ENCODE peak calls at places on chromosomes 1 and 21, in five cellular contexts. C is uterus; H is IMR-90; G is CD4-positive, CD25-positive, alpha-beta regulatory T cell; I is upper lobe of right lung. D is an unnamed sample. For H3K4me1 and H3K9me3, the result is how much of the 10 kb centered on the place peaks cover.

GRCh38 chr1:1179339-1179982 is 5.8 kb downstream of the TTLL10 start:
- DNase-seq in C (no peak), H (no peak), G (no peak), I (no peak), D (no peak)

GRCh38 chr1:3094863-3095780 is 26.1 kb downstream of the PRDM16 start:
- DNase-seq in C (no peak), H (no peak), G (no peak), I (no peak), D (no peak)

GRCh38 chr1:172719694-172720138 is 60.8 kb downstream of the FASLG start:
- DNase-seq in C (no peak), H (peak), G (no peak), I (no peak), D (no peak)

GRCh38 chr1:59522925-59523505 is 226.1 kb downstream of the FGGY start:
- DNase-seq in C (no peak), H (no peak), G (no peak), I (no peak), D (no peak)

GRCh38 chr1:168065511-168065910 is 71.2 kb downstream of the GPR161 start:
- DNase-seq in C (no peak), H (no peak), G (no peak), I (no peak), D (no peak)

GRCh38 chr21:29218749-29219148 is 80.0 kb upstream of the BACH1 start:
- DNase-seq in C (no peak), H (no peak), G (no peak), I (no peak), D (no peak)

GRCh38 chr1:83516369-83516768 is 482.6 kb downstream of the TTLL7 start:
- DNase-seq in C (no peak), H (no peak), G (no peak), I (no peak), D (no peak)

GRCh38 chr1:226568077-226568831 is 19.7 kb downstream of the STUM start:
- DNase-seq in C (peak), H (no peak), G (no peak), I (peak), D (no peak)

GRCh38 chr1:167114725-167115124 is 20.9 kb downstream of the STYXL2 start:
- DNase-seq in C (no peak), H (no peak), G (no peak), I (no peak), D (no peak)

GRCh38 chr1:226723640-226724532 is 15.2 kb downstream of the ITPKB start:
- DNase-seq in C (peak), H (peak), G (no peak), I (no peak), D (no peak)

GRCh38 chr1:208081972-208082371 is 162.2 kb downstream of the PLXNA2 start:
- DNase-seq in C (no peak), H (no peak), G (no peak), I (no peak), D (no peak)

GRCh38 chr1:201631037-201631436 is 92.1 kb downstream of the NAV1 start:
- DNase-seq in C (no peak), H (no peak), G (no peak), I (no peak), D (no peak)

GRCh38 chr1:207335695-207336363 is 14.4 kb downstream of the CD55 start:
- DNase-seq in C (no peak), H (no peak), G (no peak), I (no peak), D (no peak)

GRCh38 chr1:55943012-55943411 is 636.4 kb downstream of the PLPP3 start:
- DNase-seq in C (no peak), H (no peak), G (no peak), I (no peak), D (no peak)

GRCh38 chr1:214241060-214241459 is 39.9 kb upstream of the SMYD2 start:
- DNase-seq in C (no peak), H (peak), G (no peak), I (no peak), D (no peak)

GRCh38 chr21:45348591-45349327 is 56.2 kb upstream of the COL18A1 start:
- DNase-seq in C (no peak), H (no peak), G (no peak), I (no peak), D (no peak)

GRCh38 chr1:12184008-12184681 is 17.4 kb downstream of the TNFRSF1B start:
- DNase-seq in C (peak), H (peak), G (no peak), I (peak), D (no peak)

GRCh38 chr1:59595774-59596173 is 219.0 kb upstream of the HOOK1 start:
- DNase-seq in C (no peak), H (peak), G (no peak), I (no peak), D (no peak)

GRCh38 chr1:183025782-183026774 is 2.9 kb downstream of the LAMC1 start:
- DNase-seq in C (no peak), H (peak), G (no peak), I (no peak), D (no peak)

GRCh38 chr1:176241385-176242015 is 34.4 kb upstream of the COP1 start:
- DNase-seq in C (no peak), H (peak), G (no peak), I (no peak), D (no peak)

GRCh38 chr1:58870298-58870676 is 86.4 kb upstream of the JUN start:
- DNase-seq in C (no peak), H (no peak), G (no peak), I (no peak), D (no peak)

GRCh38 chr1:168504064-168504837 is 39.5 kb downstream of the XCL2 start:
- DNase-seq in C (no peak), H (peak), G (no peak), I (peak), D (no peak)

GRCh38 chr21:42969193-42969600 is 5.2 kb upstream of the PKNOX1 start:
- DNase-seq in C (no peak), H (no peak), G (no peak), I (no peak), D (no peak)

GRCh38 chr21:36596174-36596573 is 102.7 kb upstream of the SIM2 start:
- DNase-seq in C (no peak), H (no peak), G (no peak), I (no peak), D (no peak)

GRCh38 chr1:41953291-41953690 is 34.6 kb upstream of the HIVEP3 start:
- DNase-seq in C (no peak), H (no peak), G (no peak), I (no peak), D (no peak)

GRCh38 chr1:168833801-168834224 is 104.8 kb upstream of the DPT start:
- DNase-seq in C (no peak), H (no peak), G (no peak), I (no peak), D (no peak)

GRCh38 chr1:179104851-179105250 is 23.0 kb downstream of the TOR3A start:
- DNase-seq in C (no peak), H (no peak), G (no peak), I (no peak), D (no peak)

GRCh38 chr1:47548188-47548587 is 110.3 kb downstream of the FOXD2 start:
- DNase-seq in C (no peak), H (no peak), G (no peak), I (no peak), D (no peak)

GRCh38 chr1:33097762-33098161 is 16.8 kb downstream of the AZIN2 start:
- DNase-seq in C (no peak), H (no peak), G (no peak), I (no peak), D (no peak)

GRCh38 chr1:156135930-156136871 is 17.2 kb upstream of the SEMA4A start:
- DNase-seq in C (no peak), H (no peak), G (no peak), I (no peak), D (no peak)

GRCh38 chr1:63621075-63621474 is 27.9 kb downstream of the PGM1 start:
- DNase-seq in C (no peak), H (no peak), G (no peak), I (no peak), D (no peak)

GRCh38 chr1:184943998-184944397 is 30.3 kb downstream of the NIBAN1 start:
- DNase-seq in C (no peak), H (no peak), G (no peak), I (no peak), D (no peak)

GRCh38 chr1:54324750-54325704 is 81.2 kb downstream of the SSBP3 start:
- DNase-seq in C (peak), H (peak), G (no peak), I (no peak), D (no peak)

GRCh38 chr1:54327386-54328116 is 78.6 kb downstream of the SSBP3 start:
- DNase-seq in C (no peak), H (peak), G (no peak), I (no peak), D (no peak)

GRCh38 chr1:54325705-54326461 is 80.3 kb downstream of the SSBP3 start:
- DNase-seq in C (no peak), H (no peak), G (no peak), I (no peak), D (no peak)

GRCh38 chr1:54328117-54328636 is 78.0 kb downstream of the SSBP3 start:
- DNase-seq in C (peak), H (peak), G (no peak), I (no peak), D (no peak)

DNA sequence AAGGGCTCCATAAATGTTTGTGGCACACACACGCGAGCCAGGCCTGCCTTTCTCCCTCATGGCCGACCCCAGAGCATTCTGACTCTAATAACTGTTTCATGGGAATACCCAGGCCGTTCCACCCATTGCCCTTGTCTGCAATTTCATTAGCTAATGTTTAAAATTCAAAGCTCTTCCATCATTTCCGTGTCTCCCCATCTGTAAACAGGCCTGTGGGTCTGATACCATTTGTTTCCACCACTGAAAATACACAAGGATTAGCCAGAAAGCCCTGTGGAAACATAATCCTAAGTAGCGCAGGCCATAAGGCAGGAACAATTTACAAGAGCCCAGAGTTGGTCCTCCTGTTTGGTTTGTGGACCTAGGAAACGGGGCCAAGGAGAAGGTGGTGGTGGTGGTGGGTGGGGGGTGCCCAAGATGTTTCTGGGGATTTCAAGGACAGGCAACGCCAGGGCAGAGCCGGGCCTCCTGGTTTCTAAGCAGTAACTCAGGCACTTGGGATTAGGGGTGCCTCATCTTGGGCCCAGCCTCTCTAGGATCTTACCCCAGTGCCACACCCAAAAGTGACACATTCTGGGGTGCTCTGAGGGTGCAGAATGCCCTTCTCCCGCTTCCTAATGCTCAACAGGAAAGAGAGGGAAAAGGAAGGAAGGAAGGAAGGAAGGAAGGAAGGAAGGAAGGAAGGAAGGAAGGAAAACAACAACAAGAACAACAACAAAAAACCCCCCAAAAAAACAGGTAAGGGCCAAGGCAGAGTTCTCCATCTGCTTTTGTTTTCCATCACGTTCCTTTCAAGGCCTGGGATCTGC is 79.4 kb downstream of the SSBP3 start:
- DNase-seq in C (no peak), H (peak), G (no peak), I (no peak), D (no peak)
- H3K4me1 ChIP-seq in C (under half), H (half or more), G (under half), I (half or more), D (half or more)

GRCh38 chr1:247716546-247716945 is at the start of gene OR6F1:
- DNase-seq in C (no peak), H (no peak), G (no peak), I (no peak), D (no peak)

GRCh38 chr1:247713753-247714152 is 2.7 kb downstream of the OR6F1 start:
- DNase-seq in C (no peak), H (no peak), G (no peak), I (no peak), D (no peak)
- H3K9me3 ChIP-seq in C (under half), H (under half), G (under half), I (under half), D (under half)

GRCh38 chr1:229325401-229325800 is 17.4 kb downstream of the CCSAP start:
- DNase-seq in C (no peak), H (no peak), G (no peak), I (no peak), D (no peak)
- H3K4me1 ChIP-seq in C (under half), H (under half), G (under half), I (under half), D (under half)

GRCh38 chr1:196418772-196419171 is 189.5 kb downstream of the KCNT2 start:
- DNase-seq in C (no peak), H (no peak), G (no peak), I (no peak), D (no peak)
- H3K9me3 ChIP-seq in C (under half), H (under half), G (under half), I (under half), D (under half)

GRCh38 chr1:235908742-235909520 is 42.2 kb upstream of the LYST start:
- DNase-seq in C (no peak), H (peak), G (no peak), I (no peak), D (no peak)

GRCh38 chr1:235910357-235911299 is 43.9 kb upstream of the LYST start:
- DNase-seq in C (peak), H (peak), G (no peak), I (no peak), D (no peak)

GRCh38 chr1:235911876-235912275 is 45.2 kb upstream of the LYST start:
- DNase-seq in C (no peak), H (no peak), G (no peak), I (no peak), D (no peak)

GRCh38 chr1:235913311-235913710 is 46.6 kb upstream of the LYST start:
- DNase-seq in C (no peak), H (peak), G (no peak), I (no peak), D (no peak)

DNA sequence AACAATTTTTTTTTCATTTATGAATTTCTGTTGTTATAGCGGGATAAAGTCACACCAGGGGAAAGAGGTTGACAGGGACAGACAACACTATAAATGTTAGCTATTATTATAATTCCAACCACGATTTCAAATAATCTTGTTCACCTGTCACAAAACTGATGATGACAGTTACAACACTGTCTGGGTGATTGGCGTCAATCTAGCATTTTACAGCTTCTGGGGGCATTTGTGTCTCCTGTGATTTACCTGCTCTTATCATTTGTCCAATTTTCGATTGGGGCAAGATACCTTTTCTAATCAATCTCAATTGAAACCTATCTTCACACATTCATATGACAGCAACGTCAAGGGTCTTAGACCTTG is 44.6 kb upstream of the LYST start:
- DNase-seq in C (no peak), H (no peak), G (no peak), I (no peak), D (no peak)
- H3K4me1 ChIP-seq in C (under half), H (under half), G (under half), I (under half), D (under half)